ENCODE peak calls at places on chromosome 6, in four cellular contexts. W, Q, R and I are unnamed samples.

GRCh38 chr6:73823832-73824231 is 127.8 kb downstream of the CD109 start:
- DNase-seq in Q (no peak), R (no peak), W (no peak), I (no peak)

GRCh38 chr6:14035448-14035847 is 82.1 kb upstream of the CD83 start:
- DNase-seq in R (no peak), Q (no peak), W (no peak), I (no peak)

GRCh38 chr6:4402477-4402976 is 267.2 kb upstream of the ECI2 start:
- DNase-seq in R (peak; percentile 21), W (no peak), Q (peak; percentile 71), I (no peak)

GRCh38 chr6:38567436-38567835 is 72.3 kb downstream of the BTBD9 start:
- DNase-seq in W (no peak), R (peak; percentile 8), Q (peak; percentile 82), I (peak; percentile 75)

GRCh38 chr6:12891595-12891994 is 175.0 kb downstream of the PHACTR1 start:
- DNase-seq in R (no peak), W (no peak), Q (no peak), I (no peak)

GRCh38 chr6:111276736-111277135 is 189.4 kb downstream of the SLC16A10 start:
- DNase-seq in R (no peak), W (no peak), Q (no peak), I (no peak)

GRCh38 chr6:125821825-125822281 is 31.1 kb downstream of the NCOA7 start:
- DNase-seq in W (no peak), Q (no peak), R (no peak), I (no peak)

GRCh38 chr6:13788820-13789219 is 25.5 kb downstream of the MCUR1 start:
- DNase-seq in R (no peak), W (no peak), Q (no peak), I (no peak)

GRCh38 chr6:95413789-95414188 is 163.5 kb upstream of the MANEA start:
- DNase-seq in R (no peak), W (no peak), Q (no peak), I (no peak)

GRCh38 chr6:159572344-159573120 is 120.5 kb downstream of the SOD2 start:
- DNase-seq in W (no peak), Q (no peak), R (no peak), I (peak; percentile 55)

GRCh38 chr6:44061375-44062104 is 65.7 kb downstream of the MRPL14 start:
- DNase-seq in Q (no peak), W (no peak), R (no peak), I (no peak)

GRCh38 chr6:116268589-116269293 is 11.0 kb downstream of the TSPYL1 start:
- DNase-seq in Q (no peak), R (peak; percentile 69), W (no peak), I (no peak)

GRCh38 chr6:44126320-44127149 is 717 bp downstream of the MRPL14 start:
- DNase-seq in R (peak; percentile 82), W (peak; percentile 89), Q (peak; percentile 43), I (peak; percentile 72)

GRCh38 chr6:10419749-10420545 is 5.1 kb upstream of the TFAP2A start:
- DNase-seq in W (no peak), Q (no peak), R (peak; percentile 50), I (no peak)

GRCh38 chr6:100617633-100618348 is 153.1 kb upstream of the SIM1 start:
- DNase-seq in W (no peak), Q (no peak), R (no peak), I (no peak)

GRCh38 chr6:11241793-11242201 is 9.3 kb upstream of the NEDD9 start:
- DNase-seq in W (peak; percentile 75), Q (peak; percentile 67), R (no peak), I (peak; percentile 94)

GRCh38 chr6:157235600-157236039 is 87.7 kb downstream of the TMEM242 start:
- DNase-seq in W (peak; percentile 82), R (no peak), Q (peak; percentile 59), I (peak; percentile 84)

GRCh38 chr6:3454206-3455016 is 2.4 kb downstream of the SLC22A23 start:
- DNase-seq in Q (no peak), W (no peak), R (no peak), I (no peak)

GRCh38 chr6:131765081-131765852 is 42.6 kb upstream of the ENPP1 start:
- DNase-seq in Q (no peak), W (no peak), R (no peak), I (no peak)

DNA sequence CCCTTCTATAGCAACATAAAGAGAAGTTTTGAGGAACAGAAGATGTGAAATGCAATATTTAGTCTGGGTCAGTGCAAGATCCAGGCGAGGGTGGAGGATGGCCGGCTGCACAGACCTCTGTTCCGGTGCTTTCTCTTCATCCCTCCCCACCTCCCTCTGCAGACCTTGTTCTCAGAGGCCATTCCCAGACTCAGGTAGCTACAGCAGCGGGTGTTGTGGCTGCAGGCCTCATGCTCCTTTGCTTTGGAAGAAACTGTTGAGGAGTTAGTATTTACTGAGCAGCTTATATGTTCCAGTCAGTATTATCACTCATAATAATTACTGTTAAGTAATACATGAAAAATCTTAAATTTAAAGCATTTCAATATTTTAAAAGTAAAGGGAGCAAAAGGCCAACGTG is 1.7 kb downstream of the BTN3A3 start:
- DNase-seq in R (no peak), W (no peak), Q (no peak), I (no peak)
- H3K4me3 ChIP-seq in R (peak overlapping the region; percentile 94), W (peak overlapping the region; percentile 44), Q (peak overlapping the region; percentile 60), I (no peak overlapping the region)

DNA sequence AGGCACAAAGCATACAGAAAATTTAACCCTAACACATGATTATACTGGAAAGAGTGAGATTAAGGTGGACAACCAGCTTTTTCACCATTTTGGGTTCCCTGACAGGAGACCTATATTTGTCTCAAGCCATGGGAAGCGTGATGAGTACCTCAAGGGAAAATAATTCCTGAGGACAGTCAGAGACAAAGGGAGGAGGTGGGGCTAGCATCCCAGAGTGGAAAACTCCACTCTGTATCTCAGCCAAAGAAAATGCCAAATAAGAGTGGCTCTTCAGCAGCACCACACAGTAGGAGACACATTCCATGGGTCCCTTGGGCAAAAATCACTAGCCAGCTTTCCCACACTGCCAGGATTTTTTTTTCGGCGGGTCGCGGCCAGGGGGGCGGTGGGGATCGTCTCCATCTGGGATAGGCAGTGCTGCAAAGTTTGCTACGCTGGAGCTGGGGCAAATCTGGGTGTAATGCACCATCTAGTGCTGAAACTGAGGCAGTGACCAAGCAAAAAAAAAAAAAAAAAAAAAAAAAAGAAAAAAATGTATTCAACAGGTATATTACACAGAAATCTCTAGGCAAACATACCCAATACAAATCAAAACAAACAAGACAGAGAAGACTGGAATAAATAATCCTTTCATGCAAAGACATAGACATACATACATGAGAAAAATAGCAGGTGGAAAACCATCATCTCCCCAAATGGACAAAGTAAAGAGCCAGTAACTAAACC is 77.3 kb upstream of the SLC35F1 start:
- DNase-seq in R (peak; percentile 47), Q (no peak), W (no peak), I (no peak)
- H3K4me3 ChIP-seq in R (no peak overlapping the region), Q (no peak overlapping the region), W (no peak overlapping the region), I (no peak overlapping the region)

GRCh38 chr6:45773906-45774305 is 241.8 kb downstream of the CLIC5 start:
- DNase-seq in R (no peak), W (no peak), Q (no peak), I (no peak)
- H3K4me3 ChIP-seq in R (no peak overlapping the region), W (no peak overlapping the region), Q (no peak overlapping the region), I (no peak overlapping the region)

GRCh38 chr6:105301756-105302616 is 100.9 kb downstream of the PREP start:
- DNase-seq in Q (no peak), W (no peak), R (no peak), I (no peak)
- H3K4me3 ChIP-seq in Q (no peak overlapping the region), W (no peak overlapping the region), R (no peak overlapping the region), I (no peak overlapping the region)